ENCODE peak calls at places on chromosomes 1 and 21, in four cellular contexts. W is stimulated activated CD4-positive, alpha-beta T cell treated with anti-CD3 and anti-CD28 coated beads, Interleukin-15, amount 100 ng/mL, for 1 hour; U is amniotic stem cell; Y is body of pancreas. B is an unnamed sample.

GRCh38 chr21:35995522-35996088 is 64.7 kb downstream of the SETD4 start:
- DNase-seq in Y (no peak), U (no peak), W (no peak), B (no peak)

GRCh38 chr1:178953034-178953433 is 72.7 kb upstream of the FAM20B start:
- DNase-seq in U (no peak), Y (no peak), W (no peak), B (no peak)

GRCh38 chr1:86965012-86965826 is 50.8 kb downstream of the HS2ST1 start:
- DNase-seq in Y (peak), U (peak), W (no peak), B (no peak)

GRCh38 chr1:241356519-241357365 is at the start of gene RGS7:
- DNase-seq in W (no peak), U (peak), Y (peak), B (no peak)

GRCh38 chr1:69055223-69055622 is 512.5 kb upstream of the LRRC7 start:
- DNase-seq in U (no peak), Y (no peak), W (no peak), B (no peak)

GRCh38 chr1:147892216-147892615 is 10.4 kb upstream of the GJA8 start:
- DNase-seq in U (no peak), Y (no peak), W (no peak), B (no peak)

GRCh38 chr1:3674100-3675094 is 22.1 kb downstream of the TP73 start:
- DNase-seq in U (no peak), Y (peak), W (no peak), B (no peak)

GRCh38 chr1:66696771-66697170 is 55.5 kb upstream of the DYNLT5 start:
- DNase-seq in Y (no peak), U (no peak), W (no peak), B (no peak)

GRCh38 chr1:213622365-213623087 is 365.2 kb upstream of the PROX1 start:
- DNase-seq in U (no peak), W (no peak), Y (no peak), B (no peak)

GRCh38 chr1:201457508-201457960 is 11.5 kb downstream of the PHLDA3 start:
- DNase-seq in W (no peak), U (no peak), Y (no peak), B (no peak)

GRCh38 chr1:57215175-57215574 is 208.7 kb downstream of the DAB1 start:
- DNase-seq in Y (no peak), U (no peak), W (no peak), B (no peak)

GRCh38 chr1:160130486-160130885 is 14.9 kb downstream of the ATP1A2 start:
- DNase-seq in Y (no peak), W (no peak), U (no peak), B (no peak)

GRCh38 chr1:229888561-229889001 is 178.5 kb upstream of the GALNT2 start:
- DNase-seq in W (no peak), Y (peak), U (no peak), B (no peak)

GRCh38 chr21:31310750-31311149 is 33.3 kb downstream of the TIAM1 start:
- DNase-seq in Y (no peak), U (no peak), W (no peak), B (no peak)

B was measured in AG09309.